ENCODE peak calls at places on chromosomes 16 and 17, in six cellular contexts. M is A549, Y is transverse colon, A is stomach, B is K562, X is HepG2. T is an unnamed sample. For H3K9me3, the result is how much of the 10 kb centered on the place peaks cover.

GRCh38 chr17:69350911-69351310 is 24.0 kb upstream of the ABCA5 start:
- DNase-seq in M (no peak), Y (no peak), A (no peak), B (no peak), X (no peak), T (no peak)

GRCh38 chr17:29155966-29156338 is 24.2 kb downstream of the MYO18A start:
- DNase-seq in M (no peak), Y (no peak), A (no peak), B (no peak), X (no peak), T (no peak)

GRCh38 chr16:13332713-13333255 is 431.4 kb downstream of the SHISA9 start:
- DNase-seq in M (no peak), Y (no peak), A (no peak), B (no peak), X (no peak), T (no peak)

GRCh38 chr16:50887500-50887899 is 145.6 kb downstream of the CYLD start:
- DNase-seq in M (no peak), Y (no peak), A (no peak), B (no peak), X (no peak), T (peak)

GRCh38 chr17:75277664-75278071 is 6.6 kb upstream of the MIF4GD start:
- DNase-seq in M (no peak), Y (no peak), A (no peak), B (peak), X (no peak), T (no peak)

GRCh38 chr17:72457712-72458111 is 336.9 kb downstream of the SOX9 start:
- DNase-seq in M (no peak), Y (no peak), A (no peak), B (no peak), X (no peak), T (no peak)

GRCh38 chr17:50830994-50831393 is 4.4 kb upstream of the WFIKKN2 start:
- DNase-seq in M (no peak), Y (no peak), A (no peak), B (no peak), X (no peak), T (no peak)

GRCh38 chr16:50326264-50326663 is 42.5 kb downstream of the BRD7 start:
- DNase-seq in M (no peak), Y (no peak), A (no peak), B (no peak), X (no peak), T (no peak)

GRCh38 chr17:2593846-2594656 is 597 bp downstream of the PAFAH1B1 start:
- DNase-seq in M (peak), Y (peak), A (peak), B (peak), X (peak), T (peak)

GRCh38 chr17:73293480-73293911 is 18.3 kb downstream of the CDC42EP4 start:
- DNase-seq in M (peak), Y (peak), A (peak), B (no peak), X (no peak), T (no peak)

GRCh38 chr17:2170023-2170422 is 115.1 kb downstream of the HIC1 start:
- DNase-seq in M (peak), Y (peak), A (no peak), B (peak), X (peak), T (no peak)

GRCh38 chr17:50266384-50267073 is 7.7 kb upstream of the TMEM92 start:
- DNase-seq in M (peak), Y (peak), A (peak), B (no peak), X (peak), T (no peak)

GRCh38 chr16:88815901-88816589 is 4.3 kb upstream of the APRT start:
- DNase-seq in M (peak), Y (peak), A (peak), B (peak), X (peak), T (no peak)

GRCh38 chr16:51524555-51525373 is 373.7 kb upstream of the SALL1 start:
- DNase-seq in M (peak), Y (no peak), A (no peak), B (no peak), X (no peak), T (no peak)

GRCh38 chr17:6501359-6501758 is 55.0 kb downstream of the PITPNM3 start:
- DNase-seq in M (no peak), Y (no peak), A (no peak), B (no peak), X (no peak), T (no peak)

GRCh38 chr17:32265896-32266388 is 310 bp downstream of the RHBDL3 start:
- DNase-seq in M (no peak), Y (no peak), A (no peak), B (no peak), X (no peak), T (no peak)

GRCh38 chr17:7351665-7352558 is at the start of gene KCTD11:
- DNase-seq in M (peak), Y (peak), A (peak), B (peak), X (peak), T (peak)

GRCh38 chr16:20049831-20050230 is 23.9 kb downstream of the GPR139 start:
- DNase-seq in M (no peak), Y (no peak), A (peak), B (no peak), X (no peak), T (no peak)

GRCh38 chr17:6713130-6713917 is at the start of gene SLC13A5:
- DNase-seq in M (peak), Y (no peak), A (no peak), B (peak), X (peak), T (no peak)

GRCh38 chr17:58172369-58173071 is 5.7 kb downstream of the OR4D2 start:
- DNase-seq in M (peak), Y (no peak), A (no peak), B (peak), X (peak), T (no peak)

GRCh38 chr17:44097110-44097810 is 26.2 kb downstream of the HDAC5 start:
- DNase-seq in M (peak), Y (no peak), A (peak), B (peak), X (peak), T (no peak)

GRCh38 chr17:65956814-65957213 is 235.1 kb downstream of the CEP112 start:
- DNase-seq in M (no peak), Y (no peak), A (no peak), B (no peak), X (peak), T (no peak)

GRCh38 chr16:4111748-4112696 is 4.2 kb downstream of the ADCY9 start:
- DNase-seq in M (no peak), Y (peak), A (no peak), B (no peak), X (peak), T (no peak)

GRCh38 chr17:78781339-78782304 is at the start of gene CYTH1:
- DNase-seq in M (peak), Y (peak), A (peak), B (peak), X (no peak), T (no peak)

GRCh38 chr17:47785538-47786123 is 36.0 kb downstream of the OSBPL7 start:
- DNase-seq in M (no peak), Y (no peak), A (no peak), B (peak), X (peak), T (no peak)

GRCh38 chr17:50070908-50071680 is 15.2 kb downstream of the ITGA3 start:
- DNase-seq in M (no peak), Y (no peak), A (no peak), B (no peak), X (no peak), T (no peak)

GRCh38 chr17:6413073-6413472 is 21.8 kb downstream of the AIPL1 start:
- DNase-seq in M (peak), Y (no peak), A (no peak), B (peak), X (peak), T (no peak)

GRCh38 chr17:76816590-76817135 is 51.5 kb upstream of the MGAT5B start:
- DNase-seq in M (peak), Y (peak), A (peak), B (peak), X (peak), T (no peak)

GRCh38 chr17:78534492-78535284 is 42.5 kb downstream of the DNAH17 start:
- DNase-seq in M (no peak), Y (no peak), A (no peak), B (no peak), X (no peak), T (no peak)

GRCh38 chr17:28046034-28046825 is 3.8 kb downstream of the NLK start:
- DNase-seq in M (no peak), Y (no peak), A (no peak), B (no peak), X (no peak), T (no peak)

GRCh38 chr17:62912363-62912762 is 53.7 kb upstream of the TANC2 start:
- DNase-seq in M (no peak), Y (no peak), A (no peak), B (no peak), X (no peak), T (no peak)

GRCh38 chr17:40485851-40486512 is 15.4 kb downstream of the TNS4 start:
- DNase-seq in M (peak), Y (no peak), A (no peak), B (no peak), X (peak), T (no peak)

GRCh38 chr17:18999394-18999793 is 5.2 kb downstream of the FAM83G start:
- DNase-seq in M (no peak), Y (no peak), A (no peak), B (no peak), X (no peak), T (no peak)

GRCh38 chr16:89945654-89946053 is 2.9 kb upstream of the DEF8 start:
- DNase-seq in M (no peak), Y (no peak), A (no peak), B (no peak), X (no peak), T (no peak)

GRCh38 chr17:35666070-35666469 is 65.4 kb upstream of the RASL10B start:
- DNase-seq in M (no peak), Y (no peak), A (no peak), B (no peak), X (no peak), T (no peak)

GRCh38 chr16:79536958-79537357 is 63.6 kb downstream of the MAF start:
- DNase-seq in M (no peak), Y (no peak), A (no peak), B (no peak), X (no peak), T (no peak)

GRCh38 chr17:34639706-34640425 is 60.5 kb downstream of the TMEM132E start:
- DNase-seq in M (no peak), Y (no peak), A (no peak), B (no peak), X (no peak), T (no peak)

GRCh38 chr17:30244853-30245385 is 9.4 kb upstream of the SLC6A4 start:
- DNase-seq in M (no peak), Y (no peak), A (no peak), B (no peak), X (no peak), T (no peak)

GRCh38 chr16:79658301-79659001 is 57.9 kb upstream of the MAF start:
- DNase-seq in M (peak), Y (no peak), A (peak), B (no peak), X (peak), T (no peak)

GRCh38 chr17:50101346-50102163 is 6.4 kb downstream of the PDK2 start:
- DNase-seq in M (no peak), Y (peak), A (peak), B (peak), X (no peak), T (no peak)

GRCh38 chr16:67197704-67198103 is 1.2 kb upstream of the ELMO3 start:
- DNase-seq in M (no peak), Y (no peak), A (no peak), B (no peak), X (no peak), T (no peak)

GRCh38 chr16:67200491-67200890 is 1.6 kb downstream of the ELMO3 start:
- DNase-seq in M (no peak), Y (no peak), A (no peak), B (no peak), X (no peak), T (no peak)

GRCh38 chr16:67198238-67198734 is 645 bp upstream of the ELMO3 start:
- DNase-seq in M (peak), Y (peak), A (peak), B (no peak), X (no peak), T (no peak)

GRCh38 chr16:67199808-67200198 is 872 bp downstream of the ELMO3 start:
- DNase-seq in M (no peak), Y (peak), A (no peak), B (no peak), X (no peak), T (no peak)

GRCh38 chr16:67199011-67199807 is at the start of gene ELMO3:
- DNase-seq in M (no peak), Y (peak), A (peak), B (peak), X (no peak), T (no peak)
- TF ChIP-seq EP300 in M (no peak), Y (no peak), A (no peak), B (no peak), X (no peak), T (no peak)

GRCh38 chr16:35713762-35714650 is 2254.6 kb downstream of the TP53TG3F start:
- DNase-seq in M (no peak), Y (no peak), A (no peak), B (no peak), X (no peak), T (no peak)
- H3K9me3 ChIP-seq in M (under half), Y (under half), A (half or more), B (under half), X (half or more), T (under half)

GRCh38 chr16:72946063-72946462 is 101.9 kb downstream of the ZFHX3 start:
- DNase-seq in M (no peak), Y (no peak), A (no peak), B (no peak), X (no peak), T (no peak)

GRCh38 chr16:72945611-72946010 is 102.3 kb downstream of the ZFHX3 start:
- DNase-seq in M (no peak), Y (no peak), A (no peak), B (no peak), X (no peak), T (no peak)

GRCh38 chr16:72946474-72947194 is 101.3 kb downstream of the ZFHX3 start:
- DNase-seq in M (no peak), Y (no peak), A (peak), B (no peak), X (no peak), T (no peak)

GRCh38 chr16:72948238-72948559 is 99.7 kb downstream of the ZFHX3 start:
- DNase-seq in M (no peak), Y (no peak), A (no peak), B (no peak), X (no peak), T (no peak)

DNA sequence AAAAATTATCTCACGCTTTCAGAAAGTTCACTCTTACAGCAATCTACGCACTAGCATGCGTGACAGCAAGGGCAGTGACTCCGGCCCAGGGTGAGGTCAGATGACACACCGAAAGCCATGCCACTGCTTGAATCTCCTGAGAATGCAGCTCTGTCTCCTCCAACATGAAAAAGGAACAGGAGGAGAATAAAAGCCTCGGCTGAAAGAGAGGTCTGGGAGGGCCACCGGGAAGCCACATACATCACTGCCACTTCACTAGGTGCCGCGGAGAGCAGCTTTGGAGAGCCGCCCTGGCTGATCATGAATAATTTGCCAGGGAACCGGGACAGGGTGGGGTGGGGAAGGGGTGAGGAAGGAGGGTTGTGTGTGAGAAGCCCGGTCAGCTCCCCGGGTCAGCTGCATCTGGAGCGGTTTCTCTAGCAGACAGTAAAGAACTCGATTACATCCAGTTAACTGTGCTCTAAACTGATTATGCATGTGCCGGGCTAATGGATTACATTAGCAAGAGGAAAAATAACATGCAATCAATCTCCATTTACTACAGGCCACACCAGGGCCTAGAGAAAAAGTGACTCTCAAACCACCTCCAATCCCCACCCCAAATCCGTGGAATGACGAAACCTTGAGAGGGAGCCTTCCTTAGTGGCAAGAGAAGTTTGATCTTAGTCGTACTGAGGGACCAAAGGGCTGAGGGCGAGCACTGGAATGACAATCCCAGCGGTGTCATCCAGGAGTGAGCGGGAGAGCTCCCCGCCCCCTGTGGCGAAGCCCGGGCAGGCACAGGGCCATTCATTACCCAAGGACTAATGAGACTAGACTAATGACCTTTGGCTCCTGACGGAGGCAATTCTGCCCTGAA is 100.3 kb downstream of the ZFHX3 start:
- DNase-seq in M (no peak), Y (no peak), A (no peak), B (no peak), X (peak), T (no peak)
- H3K27ac ChIP-seq in M (no peak), Y (peak), A (peak), B (no peak), X (peak), T (peak)

GRCh38 chr16:87464691-87465300 is 28.0 kb downstream of the ZCCHC14 start:
- DNase-seq in M (no peak), Y (peak), A (peak), B (peak), X (no peak), T (peak)
- TF ChIP-seq EP300 in M (no peak), Y (peak), A (peak), B (peak), X (no peak), T (peak)

DNA sequence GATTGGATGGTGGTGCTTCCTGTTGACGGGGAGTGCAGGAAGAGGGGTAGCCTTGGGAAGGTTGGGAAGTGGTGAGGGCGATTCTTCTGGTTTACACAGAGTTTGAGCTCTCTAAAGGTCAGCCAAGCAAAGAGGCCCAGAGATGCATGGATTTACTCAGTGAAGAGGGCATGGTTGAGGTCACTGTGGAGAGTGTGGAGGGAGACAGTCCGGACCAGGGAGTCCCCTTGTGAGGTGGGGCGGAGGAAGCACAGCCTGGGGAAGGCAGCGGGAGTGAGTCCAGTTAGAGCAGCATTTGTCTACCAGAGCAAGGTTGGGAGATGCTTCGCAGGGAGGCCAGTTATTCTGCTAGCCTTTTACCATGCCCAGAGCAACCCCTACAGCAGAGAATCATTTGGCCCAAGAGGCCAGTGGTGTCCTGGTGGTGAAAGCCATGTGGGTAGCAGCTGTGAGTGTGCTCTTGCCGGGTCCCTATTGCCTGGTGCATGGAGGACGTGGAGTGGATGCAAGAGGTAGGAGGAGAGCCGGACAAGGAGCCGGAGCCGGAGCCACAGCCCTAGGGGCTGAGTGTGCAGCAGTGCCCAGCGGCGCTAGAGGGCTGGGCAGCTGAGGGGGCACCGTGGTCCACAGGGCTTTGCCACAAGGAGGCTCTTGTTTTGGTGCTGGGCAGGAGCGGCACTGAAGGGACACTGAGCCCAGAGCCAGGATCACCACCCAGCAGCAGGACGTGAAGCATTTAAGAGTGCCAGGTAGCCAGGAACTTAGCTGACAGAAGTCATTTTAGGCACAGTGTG is 27.7 kb downstream of the PRMT7 start:
- DNase-seq in M (no peak), Y (no peak), A (no peak), B (no peak), X (no peak), T (no peak)
- H3K9me3 ChIP-seq in M (under half), Y (under half), A (under half), B (under half), X (under half), T (under half)

GRCh38 chr16:53080345-53081031 is 25.7 kb downstream of the CHD9 start:
- DNase-seq in M (peak), Y (peak), A (no peak), B (no peak), X (no peak), T (no peak)
- H3K27ac ChIP-seq in M (peak), Y (peak), A (peak), B (peak), X (no peak), T (peak)

GRCh38 chr17:82065638-82066303 is at the start of gene DUS1L:
- DNase-seq in M (peak), Y (peak), A (peak), B (peak), X (no peak), T (no peak)
- TF ChIP-seq EP300 in M (no peak), Y (no peak), A (peak), B (peak), X (peak), T (no peak)

GRCh38 chr17:9883451-9883850 is 21.6 kb downstream of the RCVRN start:
- DNase-seq in M (peak), Y (no peak), A (no peak), B (no peak), X (no peak), T (no peak)
- H3K9me3 ChIP-seq in M (half or more), Y (under half), A (under half), B (under half), X (under half), T (under half)

GRCh38 chr16:11783319-11784047 is 13.6 kb downstream of the ZC3H7A start:
- DNase-seq in M (no peak), Y (no peak), A (no peak), B (peak), X (no peak), T (no peak)
- H3K27ac ChIP-seq in M (peak), Y (peak), A (peak), B (peak), X (peak), T (peak)